ENCODE peak calls at places on chromosome 19, in ten cellular contexts. U is nephron progenitor cell; F is mucosa of descending colon; O is sciatic nerve; K is lung microvascular endothelial cell; V is NCI-H1092 treated with DMSO at 0.1 percent for 48 hours; J is cerebellar cortex; P is Caki2; Q is activated CD4-positive, alpha-beta T cell treated with anti-CD3 and anti-CD28 coated beads, Interleukin-2, amount 50 U/mL, for 1 hour; Y is stimulated activated CD4-positive, alpha-beta T cell treated with anti-CD3 and anti-CD28 coated beads, Interleukin-15, amount 100 ng/mL, for 48 hours. I is an unnamed sample.

GRCh38 chr19:3984908-3985642 is at the start of gene EEF2:
- DNase-seq in Y (peak), U (peak), Q (peak), J (peak), O (peak), F (peak), V (peak), P (peak), K (peak), I (peak)

GRCh38 chr19:53537523-53538377 is at the start of gene ZNF331:
- DNase-seq in P (peak), K (peak), V (peak), Y (peak), J (peak), Q (peak), U (peak), F (peak), O (peak), I (peak)

GRCh38 chr19:21492932-21493906 is 12.2 kb upstream of the ZNF429 start:
- DNase-seq in V (no peak), F (no peak), Y (no peak), J (no peak), O (no peak), Q (no peak), U (no peak), K (no peak), P (no peak), I (no peak)

GRCh38 chr19:49347835-49348234 is 12.6 kb downstream of the CD37 start:
- DNase-seq in U (no peak), P (peak), K (peak), Q (no peak), V (no peak), J (peak), O (no peak), Y (no peak), F (peak), I (no peak)

GRCh38 chr19:15292847-15293582 is 39.3 kb downstream of the BRD4 start:
- DNase-seq in U (no peak), Q (no peak), F (no peak), O (no peak), V (peak), J (no peak), Y (no peak), P (no peak), K (peak), I (no peak)

GRCh38 chr19:29605653-29606419 is at the start of gene POP4:
- DNase-seq in Y (peak), J (peak), U (peak), V (peak), Q (peak), F (peak), K (peak), O (peak), P (peak), I (peak)

GRCh38 chr19:46984077-46985010 is 35.3 kb upstream of the NPAS1 start:
- DNase-seq in Q (no peak), K (peak), J (no peak), V (no peak), P (peak), F (no peak), Y (no peak), U (no peak), O (no peak), I (no peak)

GRCh38 chr19:40639638-40639982 is 38.4 kb downstream of the LTBP4 start:
- DNase-seq in K (no peak), Y (no peak), V (no peak), U (no peak), O (no peak), F (no peak), J (no peak), P (no peak), Q (no peak), I (no peak)

GRCh38 chr19:10604460-10604980 is 17.4 kb upstream of the AP1M2 start:
- DNase-seq in K (peak), U (no peak), Q (no peak), V (no peak), O (no peak), F (no peak), Y (no peak), J (no peak), P (no peak), I (no peak)

GRCh38 chr19:5895409-5895808 is 8.2 kb downstream of the NDUFA11 start:
- DNase-seq in K (no peak), O (no peak), Q (no peak), P (no peak), Y (no peak), U (no peak), F (no peak), J (no peak), V (no peak), I (no peak)

GRCh38 chr19:2624537-2625091 is 77.9 kb downstream of the GNG7 start:
- DNase-seq in P (peak), K (no peak), F (no peak), O (no peak), Y (no peak), Q (no peak), V (no peak), U (peak), J (peak), I (peak)

GRCh38 chr19:38848299-38849146 is 1.3 kb downstream of the HNRNPL start:
- DNase-seq in F (peak), Q (no peak), U (no peak), Y (no peak), V (no peak), O (no peak), K (peak), J (no peak), P (no peak), I (no peak)

GRCh38 chr19:54191671-54192453 is 754 bp downstream of the TSEN34 start:
- DNase-seq in F (no peak), U (no peak), O (no peak), Y (no peak), V (no peak), J (no peak), P (no peak), Q (no peak), K (no peak), I (no peak)

GRCh38 chr19:33373701-33374405 is at the start of gene CEBPG:
- DNase-seq in F (peak), Q (peak), K (peak), O (peak), U (peak), J (no peak), P (peak), V (peak), Y (no peak), I (no peak)

GRCh38 chr19:57830071-57830602 is at the start of gene ZNF587B:
- DNase-seq in J (peak), O (no peak), Y (no peak), U (peak), K (peak), F (peak), Q (peak), V (peak), P (no peak), I (peak)

GRCh38 chr19:49157445-49158224 is at the start of gene TRPM4:
- DNase-seq in Q (peak), F (peak), V (peak), J (peak), K (peak), P (peak), Y (no peak), U (peak), O (peak), I (peak)

GRCh38 chr19:17075860-17076538 is 422 bp downstream of the MYO9B start:
- DNase-seq in V (peak), Q (peak), J (peak), P (no peak), Y (peak), F (peak), U (no peak), K (peak), O (peak), I (no peak)

GRCh38 chr19:36163813-36164212 is 11.6 kb upstream of the COX7A1 start:
- DNase-seq in J (no peak), P (no peak), K (no peak), V (no peak), Q (no peak), U (no peak), F (no peak), Y (no peak), O (peak), I (no peak)

GRCh38 chr19:34236035-34236793 is 18.1 kb upstream of the GARRE1 start:
- DNase-seq in Q (no peak), U (no peak), K (no peak), V (no peak), J (no peak), P (no peak), F (peak), Y (no peak), O (no peak), I (no peak)

GRCh38 chr19:33312065-33312464 is 9.7 kb upstream of the CEBPA start:
- DNase-seq in J (no peak), K (no peak), Q (no peak), U (no peak), Y (no peak), O (no peak), P (no peak), F (no peak), V (no peak), I (no peak)

GRCh38 chr19:4094761-4095487 is 28.2 kb upstream of the ZBTB7A start:
- DNase-seq in U (no peak), Y (no peak), J (no peak), V (no peak), K (no peak), P (no peak), F (peak), Q (no peak), O (no peak), I (no peak)

GRCh38 chr19:42114412-42114811 is 17.8 kb downstream of the POU2F2 start:
- DNase-seq in P (no peak), V (peak), O (no peak), Q (no peak), Y (no peak), F (peak), U (no peak), J (no peak), K (no peak), I (no peak)

GRCh38 chr19:35869327-35870123 is 1.2 kb downstream of the APLP1 start:
- DNase-seq in J (peak), K (peak), V (peak), F (peak), U (peak), Q (peak), Y (peak), P (peak), O (peak), I (peak)

GRCh38 chr19:18292810-18293641 is 11.6 kb upstream of the JUND start:
- DNase-seq in V (peak), Q (no peak), P (peak), U (peak), F (peak), J (peak), O (peak), K (peak), Y (no peak), I (peak)

GRCh38 chr19:18291590-18292459 is 10.4 kb upstream of the JUND start:
- DNase-seq in Y (peak), J (peak), U (peak), V (peak), K (peak), O (peak), F (peak), P (peak), Q (peak), I (peak)

GRCh38 chr19:21698215-21698614 is 69.2 kb downstream of the ZNF100 start:
- DNase-seq in O (no peak), V (peak), P (no peak), K (peak), J (peak), U (no peak), Q (no peak), Y (no peak), F (peak), I (peak)

GRCh38 chr19:7670790-7671189 is 1.9 kb downstream of the RETN start:
- DNase-seq in V (no peak), J (no peak), P (no peak), O (no peak), Q (no peak), Y (no peak), U (no peak), K (no peak), F (no peak), I (no peak)

GRCh38 chr19:58585442-58586130 is 12.5 kb upstream of the MZF1 start:
- DNase-seq in K (no peak), J (no peak), P (no peak), V (no peak), Q (no peak), Y (no peak), O (no peak), F (no peak), U (no peak), I (no peak)

GRCh38 chr19:46372901-46373572 is 26.1 kb downstream of the PPP5C start:
- DNase-seq in J (peak), K (peak), Q (no peak), Y (no peak), F (no peak), V (no peak), U (no peak), P (no peak), O (peak), I (no peak)

I was measured in cerebellum.